ENCODE peak calls at places on chromosomes 6 and 20, in four cellular contexts. One of them, this sample, is unnamed.

GRCh38 chr6:47202638-47203037 is 107.1 kb downstream of the TNFRSF21 start:
- DNase-seq in SK-N-MC: no peak
- DNase-seq in hippocampal formation: no peak
- DNase-seq in amygdala: no peak
- DNase-seq in this sample: no peak

GRCh38 chr6:160134779-160135547 is 13.3 kb downstream of the SLC22A1 start:
- DNase-seq in amygdala: no peak
- DNase-seq in hippocampal formation: no peak
- DNase-seq in SK-N-MC: no peak
- DNase-seq in this sample: no peak

GRCh38 chr6:146289816-146290588 is 253.6 kb upstream of the RAB32 start:
- DNase-seq in hippocampal formation: no peak
- DNase-seq in amygdala: no peak
- DNase-seq in SK-N-MC: no peak
- DNase-seq in this sample: no peak

GRCh38 chr20:21048841-21049273 is 57.3 kb downstream of the LINC00237 start:
- DNase-seq in SK-N-MC: no peak
- DNase-seq in hippocampal formation: peak
- DNase-seq in amygdala: no peak
- DNase-seq in this sample: no peak

GRCh38 chr6:111676383-111676782 is 70.7 kb upstream of the TRAF3IP2 start:
- DNase-seq in hippocampal formation: no peak
- DNase-seq in SK-N-MC: no peak
- DNase-seq in amygdala: no peak
- DNase-seq in this sample: no peak

GRCh38 chr6:2196079-2196679 is 49.2 kb downstream of the GMDS start:
- DNase-seq in SK-N-MC: no peak
- DNase-seq in amygdala: no peak
- DNase-seq in hippocampal formation: no peak
- DNase-seq in this sample: no peak

GRCh38 chr20:52312131-52312729 is 120.7 kb upstream of the ZFP64 start:
- DNase-seq in amygdala: no peak
- DNase-seq in SK-N-MC: peak
- DNase-seq in hippocampal formation: peak
- DNase-seq in this sample: peak

GRCh38 chr20:2617099-2617714 is 35.2 kb upstream of the NOP56 start:
- DNase-seq in amygdala: no peak
- DNase-seq in hippocampal formation: no peak
- DNase-seq in SK-N-MC: no peak
- DNase-seq in this sample: no peak